ENCODE peak calls at places on chromosomes 12 and 14, in seven cellular contexts. One of them, this sample, is unnamed.

GRCh38 chr12:112716099-112717093 is 75.2 kb upstream of the RPH3A start:
- DNase-seq in tibial artery: no peak
- DNase-seq in tibial nerve: no peak
- DNase-seq in Kasumi-1: peak
- DNase-seq in MM.1S: no peak
- DNase-seq in GM23248: peak
- DNase-seq in neural progenitor cell: peak
- DNase-seq in this sample: no peak

GRCh38 chr14:51846631-51847488 is 13.6 kb upstream of the GNG2 start:
- DNase-seq in tibial artery: peak
- DNase-seq in tibial nerve: no peak
- DNase-seq in Kasumi-1: peak
- DNase-seq in MM.1S: peak
- DNase-seq in GM23248: no peak
- DNase-seq in neural progenitor cell: peak
- DNase-seq in this sample: peak

GRCh38 chr12:87960557-87960956 is 68.6 kb downstream of the C12orf50 start:
- DNase-seq in tibial artery: no peak
- DNase-seq in tibial nerve: no peak
- DNase-seq in Kasumi-1: no peak
- DNase-seq in MM.1S: no peak
- DNase-seq in GM23248: no peak
- DNase-seq in neural progenitor cell: no peak
- DNase-seq in this sample: no peak

GRCh38 chr12:1544991-1545700 is 49.2 kb downstream of the FBXL14 start:
- DNase-seq in tibial artery: peak
- DNase-seq in tibial nerve: no peak
- DNase-seq in Kasumi-1: peak
- DNase-seq in MM.1S: no peak
- DNase-seq in GM23248: peak
- DNase-seq in neural progenitor cell: no peak
- DNase-seq in this sample: peak

GRCh38 chr12:132489602-132490239 is at the start of gene FBRSL1:
- DNase-seq in tibial artery: peak
- DNase-seq in tibial nerve: peak
- DNase-seq in Kasumi-1: peak
- DNase-seq in MM.1S: peak
- DNase-seq in GM23248: peak
- DNase-seq in neural progenitor cell: peak
- DNase-seq in this sample: peak

GRCh38 chr14:77825895-77826519 is 26.1 kb downstream of the ADCK1 start:
- DNase-seq in tibial artery: no peak
- DNase-seq in tibial nerve: no peak
- DNase-seq in Kasumi-1: no peak
- DNase-seq in MM.1S: no peak
- DNase-seq in GM23248: no peak
- DNase-seq in neural progenitor cell: no peak
- DNase-seq in this sample: no peak

GRCh38 chr12:83389237-83389996 is 702.7 kb downstream of the TMTC2 start:
- DNase-seq in tibial artery: no peak
- DNase-seq in tibial nerve: no peak
- DNase-seq in Kasumi-1: peak
- DNase-seq in MM.1S: peak
- DNase-seq in GM23248: no peak
- DNase-seq in neural progenitor cell: peak
- DNase-seq in this sample: no peak

GRCh38 chr14:95935228-95935822 is 58.7 kb downstream of the TUNAR start:
- DNase-seq in tibial artery: no peak
- DNase-seq in tibial nerve: no peak
- DNase-seq in Kasumi-1: peak
- DNase-seq in MM.1S: peak
- DNase-seq in GM23248: peak
- DNase-seq in neural progenitor cell: peak
- DNase-seq in this sample: peak

GRCh38 chr14:80017796-80018195 is 193.5 kb downstream of the DIO2 start:
- DNase-seq in tibial artery: no peak
- DNase-seq in tibial nerve: no peak
- DNase-seq in Kasumi-1: no peak
- DNase-seq in MM.1S: no peak
- DNase-seq in GM23248: no peak
- DNase-seq in neural progenitor cell: no peak
- DNase-seq in this sample: no peak

GRCh38 chr12:106051853-106052531 is 86.8 kb downstream of the NUAK1 start:
- DNase-seq in tibial artery: no peak
- DNase-seq in tibial nerve: no peak
- DNase-seq in Kasumi-1: no peak
- DNase-seq in MM.1S: no peak
- DNase-seq in GM23248: peak
- DNase-seq in neural progenitor cell: no peak
- DNase-seq in this sample: no peak

GRCh38 chr12:1917172-1918070 is 1.0 kb downstream of the CACNA2D4 start:
- DNase-seq in tibial artery: no peak
- DNase-seq in tibial nerve: no peak
- DNase-seq in Kasumi-1: peak
- DNase-seq in MM.1S: no peak
- DNase-seq in GM23248: no peak
- DNase-seq in neural progenitor cell: no peak
- DNase-seq in this sample: peak

GRCh38 chr12:74801625-74802024 is 264.0 kb downstream of the ATXN7L3B start:
- DNase-seq in tibial artery: no peak
- DNase-seq in tibial nerve: no peak
- DNase-seq in Kasumi-1: no peak
- DNase-seq in MM.1S: no peak
- DNase-seq in GM23248: no peak
- DNase-seq in neural progenitor cell: no peak
- DNase-seq in this sample: no peak

GRCh38 chr14:105151838-105152793 is 16.5 kb downstream of the JAG2 start:
- DNase-seq in tibial artery: no peak
- DNase-seq in tibial nerve: no peak
- DNase-seq in Kasumi-1: no peak
- DNase-seq in MM.1S: no peak
- DNase-seq in GM23248: no peak
- DNase-seq in neural progenitor cell: no peak
- DNase-seq in this sample: no peak

GRCh38 chr12:77835982-77836381 is 5.3 kb downstream of the NAV3 start:
- DNase-seq in tibial artery: no peak
- DNase-seq in tibial nerve: no peak
- DNase-seq in Kasumi-1: no peak
- DNase-seq in MM.1S: no peak
- DNase-seq in GM23248: no peak
- DNase-seq in neural progenitor cell: no peak
- DNase-seq in this sample: no peak

GRCh38 chr12:53224268-53224896 is 7.6 kb downstream of the RARG start:
- DNase-seq in tibial artery: no peak
- DNase-seq in tibial nerve: no peak
- DNase-seq in Kasumi-1: no peak
- DNase-seq in MM.1S: no peak
- DNase-seq in GM23248: peak
- DNase-seq in neural progenitor cell: peak
- DNase-seq in this sample: no peak

GRCh38 chr14:65321370-65321875 is 91.1 kb upstream of the FUT8 start:
- DNase-seq in tibial artery: no peak
- DNase-seq in tibial nerve: no peak
- DNase-seq in Kasumi-1: no peak
- DNase-seq in MM.1S: no peak
- DNase-seq in GM23248: peak
- DNase-seq in neural progenitor cell: no peak
- DNase-seq in this sample: no peak

GRCh38 chr12:104953323-104953722 is 4.8 kb downstream of the SLC41A2 start:
- DNase-seq in tibial artery: no peak
- DNase-seq in tibial nerve: no peak
- DNase-seq in Kasumi-1: no peak
- DNase-seq in MM.1S: no peak
- DNase-seq in GM23248: no peak
- DNase-seq in neural progenitor cell: no peak
- DNase-seq in this sample: no peak

GRCh38 chr14:31902002-31902401 is 175.1 kb upstream of the ARHGAP5 start:
- DNase-seq in tibial artery: no peak
- DNase-seq in tibial nerve: no peak
- DNase-seq in Kasumi-1: no peak
- DNase-seq in MM.1S: no peak
- DNase-seq in GM23248: no peak
- DNase-seq in neural progenitor cell: no peak
- DNase-seq in this sample: no peak

GRCh38 chr12:98465950-98466349 is 49.4 kb upstream of the TMPO start:
- DNase-seq in tibial artery: no peak
- DNase-seq in tibial nerve: no peak
- DNase-seq in Kasumi-1: no peak
- DNase-seq in MM.1S: no peak
- DNase-seq in GM23248: no peak
- DNase-seq in neural progenitor cell: no peak
- DNase-seq in this sample: no peak

GRCh38 chr14:105365681-105366080 is 32.7 kb upstream of the TEX22 start:
- DNase-seq in tibial artery: no peak
- DNase-seq in tibial nerve: no peak
- DNase-seq in Kasumi-1: no peak
- DNase-seq in MM.1S: no peak
- DNase-seq in GM23248: no peak
- DNase-seq in neural progenitor cell: no peak
- DNase-seq in this sample: no peak

GRCh38 chr12:94262228-94263010 is 114.0 kb downstream of the PLXNC1 start:
- DNase-seq in tibial artery: peak
- DNase-seq in tibial nerve: peak
- DNase-seq in Kasumi-1: peak
- DNase-seq in MM.1S: no peak
- DNase-seq in GM23248: peak
- DNase-seq in neural progenitor cell: no peak
- DNase-seq in this sample: peak

GRCh38 chr14:28163897-28164296 is 602.7 kb upstream of the FOXG1 start:
- DNase-seq in tibial artery: no peak
- DNase-seq in tibial nerve: no peak
- DNase-seq in Kasumi-1: no peak
- DNase-seq in MM.1S: no peak
- DNase-seq in GM23248: no peak
- DNase-seq in neural progenitor cell: no peak
- DNase-seq in this sample: no peak

GRCh38 chr12:130557876-130558770 is 158.0 kb downstream of the RIMBP2 start:
- DNase-seq in tibial artery: no peak
- DNase-seq in tibial nerve: no peak
- DNase-seq in Kasumi-1: no peak
- DNase-seq in MM.1S: no peak
- DNase-seq in GM23248: no peak
- DNase-seq in neural progenitor cell: peak
- DNase-seq in this sample: no peak

GRCh38 chr12:95623554-95624170 is 72.4 kb upstream of the USP44 start:
- DNase-seq in tibial artery: peak
- DNase-seq in tibial nerve: peak
- DNase-seq in Kasumi-1: peak
- DNase-seq in MM.1S: peak
- DNase-seq in GM23248: peak
- DNase-seq in neural progenitor cell: peak
- DNase-seq in this sample: peak

GRCh38 chr14:68689426-68689825 is 103.4 kb downstream of the ZFP36L1 start:
- DNase-seq in tibial artery: peak
- DNase-seq in tibial nerve: no peak
- DNase-seq in Kasumi-1: no peak
- DNase-seq in MM.1S: no peak
- DNase-seq in GM23248: no peak
- DNase-seq in neural progenitor cell: no peak
- DNase-seq in this sample: no peak

GRCh38 chr12:40718878-40719372 is 26.7 kb downstream of the CNTN1 start:
- DNase-seq in tibial artery: no peak
- DNase-seq in tibial nerve: no peak
- DNase-seq in Kasumi-1: no peak
- DNase-seq in MM.1S: no peak
- DNase-seq in GM23248: no peak
- DNase-seq in neural progenitor cell: no peak
- DNase-seq in this sample: no peak

GRCh38 chr14:94162466-94162865 is 11.7 kb upstream of the PPP4R4 start:
- DNase-seq in tibial artery: no peak
- DNase-seq in tibial nerve: no peak
- DNase-seq in Kasumi-1: no peak
- DNase-seq in MM.1S: no peak
- DNase-seq in GM23248: no peak
- DNase-seq in neural progenitor cell: no peak
- DNase-seq in this sample: no peak

GRCh38 chr14:58944226-58944769 is 244.2 kb upstream of the DAAM1 start:
- DNase-seq in tibial artery: no peak
- DNase-seq in tibial nerve: no peak
- DNase-seq in Kasumi-1: no peak
- DNase-seq in MM.1S: no peak
- DNase-seq in GM23248: no peak
- DNase-seq in neural progenitor cell: peak
- DNase-seq in this sample: no peak

GRCh38 chr12:3145546-3146310 is 68.5 kb downstream of the TSPAN9 start:
- DNase-seq in tibial artery: no peak
- DNase-seq in tibial nerve: no peak
- DNase-seq in Kasumi-1: no peak
- DNase-seq in MM.1S: no peak
- DNase-seq in GM23248: no peak
- DNase-seq in neural progenitor cell: no peak
- DNase-seq in this sample: no peak

This sample was measured in AML-193.